ENCODE peak calls at places on chromosomes 12 and 14, in seven cellular contexts. Y is IMR-90, D is neuronal stem cell, Z is mesenchymal stem cell, P is H9, W is H1, M is trophoblast cell. Q is an unnamed sample. For H3K4me1, the result is how much of the 10 kb centered on the place peaks cover.

GRCh38 chr12:98870521-98870920 is 225.4 kb downstream of the APAF1 start:
- DNase-seq in W (no peak), Z (no peak), M (no peak), Y (no peak), D (peak), P (no peak), Q (peak)

GRCh38 chr12:42238240-42239140 is at the start of gene YAF2:
- DNase-seq in D (peak), W (peak), M (peak), P (peak), Z (peak), Y (peak), Q (peak)

GRCh38 chr14:102493585-102493984 is 16.0 kb downstream of the ANKRD9 start:
- DNase-seq in M (no peak), Z (no peak), D (no peak), P (peak), Y (no peak), W (no peak), Q (no peak)

GRCh38 chr12:14828896-14829295 is 14.4 kb downstream of the ART4 start:
- DNase-seq in Y (peak), P (peak), D (no peak), W (no peak), Z (peak), M (no peak), Q (no peak)

GRCh38 chr14:65792208-65792905 is 379.8 kb downstream of the FUT8 start:
- DNase-seq in P (no peak), Y (peak), W (no peak), Z (no peak), D (no peak), M (peak), Q (peak)

GRCh38 chr12:68180792-68181744 is 21.5 kb upstream of the IFNG start:
- DNase-seq in Z (no peak), Y (no peak), P (no peak), D (no peak), M (no peak), W (no peak), Q (no peak)

GRCh38 chr12:104863549-104863948 is 94.5 kb downstream of the SLC41A2 start:
- DNase-seq in M (no peak), Z (no peak), W (no peak), D (no peak), P (no peak), Y (peak), Q (no peak)

GRCh38 chr12:102702447-102703114 is 214.5 kb downstream of the PAH start:
- DNase-seq in D (peak), P (peak), Y (peak), W (peak), Z (peak), M (peak), Q (peak)

GRCh38 chr14:95545769-95546168 is 10.9 kb downstream of the GLRX5 start:
- DNase-seq in D (no peak), Z (peak), P (no peak), W (no peak), M (no peak), Y (peak), Q (peak)

GRCh38 chr12:51678086-51678724 is 87.2 kb downstream of the SCN8A start:
- DNase-seq in D (no peak), W (no peak), Y (peak), M (peak), P (peak), Z (peak), Q (peak)

GRCh38 chr12:120249875-120250795 is 15.4 kb downstream of the PXN start:
- DNase-seq in M (no peak), Z (peak), W (no peak), D (no peak), P (peak), Y (no peak), Q (no peak)

GRCh38 chr12:116520801-116521471 is 38.2 kb upstream of the MAP1LC3B2 start:
- DNase-seq in D (no peak), Z (peak), Y (peak), W (no peak), M (peak), P (no peak), Q (peak)

GRCh38 chr14:69812725-69813124 is 15.7 kb upstream of the SLC10A1 start:
- DNase-seq in M (peak), Y (no peak), P (no peak), Z (no peak), W (no peak), D (no peak), Q (no peak)

DNA sequence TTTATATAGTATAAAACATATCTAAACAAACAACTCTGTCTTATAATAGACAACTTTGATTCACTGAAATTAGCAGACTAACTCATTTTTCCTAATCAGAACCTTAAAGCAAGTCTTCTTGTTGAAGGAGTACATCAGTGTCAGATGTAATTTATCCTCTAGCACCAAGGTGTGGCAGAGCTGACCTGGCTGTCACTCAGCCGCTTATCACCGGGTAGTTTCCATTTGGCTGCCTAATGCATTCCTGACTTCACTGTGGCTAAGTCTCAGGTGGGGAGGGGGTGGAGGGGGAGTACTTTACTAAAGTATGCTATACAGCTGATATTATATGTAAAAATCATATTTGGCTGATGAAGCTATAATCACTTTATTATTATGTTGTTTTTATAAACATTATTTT is 339.9 kb upstream of the RGS6 start:
- DNase-seq in D (no peak), P (no peak), M (no peak), Z (no peak), W (no peak), Y (no peak), Q (peak)
- H3K4me1 ChIP-seq in D (under half), P (under half), M (under half), Z (under half), W (under half), Y (under half), Q (under half)

GRCh38 chr14:55028066-55028465 is 1.0 kb downstream of the SOCS4 start:
- DNase-seq in M (no peak), D (no peak), P (no peak), Z (peak), Y (peak), W (no peak), Q (no peak)
- H2BK120ac ChIP-seq in M (no peak), D (no peak), P (no peak), Z (no peak), Y (no peak), W (no peak), Q (no peak)

GRCh38 chr14:50524731-50525510 is 7.4 kb downstream of the MAP4K5 start:
- DNase-seq in P (no peak), Z (no peak), M (no peak), W (no peak), D (no peak), Y (no peak), Q (no peak)
- H3K4me1 ChIP-seq in P (under half), Z (under half), M (under half), W (under half), D (under half), Y (under half), Q (under half)

DNA sequence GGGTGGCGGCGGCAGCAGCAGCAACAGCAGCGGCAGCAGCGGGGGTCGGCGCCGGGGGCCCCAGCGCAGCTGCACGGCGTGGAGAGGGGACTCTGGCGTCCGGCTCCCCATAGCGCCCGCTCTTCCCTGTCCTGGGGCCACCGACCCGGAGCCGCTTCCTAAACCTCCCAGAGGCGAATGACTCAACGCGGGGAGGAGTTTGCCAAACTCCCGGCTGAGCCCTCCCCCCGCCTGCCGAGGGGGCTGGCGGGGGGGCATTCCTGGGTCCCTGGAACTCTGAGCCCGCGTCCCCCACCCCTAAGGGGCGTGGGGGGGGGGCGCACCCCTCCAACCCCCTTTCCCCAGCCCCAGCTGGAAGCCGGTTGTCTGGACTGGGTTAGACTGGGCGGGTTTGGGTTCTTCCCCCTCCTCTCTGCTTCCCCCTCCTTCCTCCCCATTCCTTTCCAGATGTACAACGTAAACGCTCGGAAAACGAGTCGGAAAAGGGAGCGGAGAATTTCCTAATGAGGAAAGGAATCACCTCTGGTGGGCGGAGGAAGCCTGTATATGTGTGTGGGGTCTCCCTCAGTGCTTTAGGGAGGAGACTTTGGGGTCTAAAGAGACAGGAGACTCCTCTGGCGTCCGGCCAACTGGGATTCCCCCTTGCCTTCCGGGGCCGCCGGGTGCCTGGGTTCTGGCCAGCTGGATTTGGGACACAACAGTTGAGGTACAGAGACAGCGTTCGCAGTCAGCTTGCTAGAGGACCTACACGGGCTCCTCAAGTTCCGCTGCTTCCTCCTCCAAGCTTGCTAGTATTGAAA is at the start of gene ITGA5:
- DNase-seq in P (peak), Z (peak), D (peak), W (peak), Y (peak), M (peak), Q (peak)
- H2BK120ac ChIP-seq in P (peak), Z (peak), D (peak), W (peak), Y (peak), M (peak), Q (peak)

GRCh38 chr12:1662761-1663439 is 28.0 kb upstream of the ADIPOR2 start:
- DNase-seq in Y (no peak), W (peak), M (peak), P (peak), D (peak), Z (peak), Q (peak)
- H3K4me1 ChIP-seq in Y (under half), W (under half), M (under half), P (under half), D (under half), Z (under half), Q (under half)

GRCh38 chr12:18165889-18166288 is 75.9 kb upstream of the RERGL start:
- DNase-seq in Y (no peak), P (no peak), W (no peak), D (no peak), Z (no peak), M (no peak), Q (no peak)
- H2BK120ac ChIP-seq in Y (no peak), P (no peak), W (no peak), D (no peak), Z (no peak), M (no peak), Q (no peak)

DNA sequence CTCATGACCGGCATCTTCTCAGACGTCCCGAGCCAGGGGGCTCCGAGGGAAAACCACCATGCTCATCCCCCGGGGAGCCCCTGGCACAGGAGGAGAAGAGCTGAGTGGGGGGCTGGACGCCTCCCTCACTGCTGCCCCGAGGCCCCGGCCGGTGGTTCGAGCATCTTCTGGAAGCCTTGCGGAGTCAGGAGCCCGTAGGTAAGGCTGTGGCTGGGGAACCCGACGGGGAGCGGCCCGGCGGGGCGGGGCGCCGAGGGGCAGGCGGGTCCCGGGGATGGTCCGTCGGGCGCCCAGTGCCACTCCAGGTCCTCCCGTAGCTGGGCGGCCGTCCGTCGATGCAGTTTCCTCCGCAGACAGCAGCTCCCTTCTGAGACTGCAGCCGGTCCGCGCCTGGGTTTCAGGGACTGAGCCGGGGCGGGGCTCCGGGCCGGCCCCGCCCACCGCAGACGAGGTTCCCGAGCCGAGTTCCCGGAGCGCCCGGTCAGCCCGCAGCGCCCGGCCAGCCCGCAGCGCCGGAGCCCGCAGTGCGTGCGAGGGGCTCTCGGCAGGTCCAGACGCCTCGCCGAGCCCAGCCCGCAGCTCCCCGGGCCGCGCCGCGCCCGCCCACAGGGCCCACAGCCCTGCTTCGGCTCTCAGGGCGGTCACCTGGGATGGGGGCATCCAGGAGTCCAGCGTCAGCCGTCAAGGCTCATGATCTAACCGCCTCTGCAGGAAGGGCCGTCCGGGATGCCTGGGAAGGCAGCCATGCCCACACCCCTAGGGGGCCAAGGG is at the start of gene PGF:
- DNase-seq in W (peak), M (peak), D (peak), Y (no peak), Z (peak), P (peak), Q (peak)
- H3K4me1 ChIP-seq in W (under half), M (under half), D (under half), Y (under half), Z (under half), P (under half), Q (under half)

GRCh38 chr12:106088246-106089200 is 50.2 kb downstream of the NUAK1 start:
- DNase-seq in P (no peak), M (no peak), W (no peak), D (no peak), Y (no peak), Z (no peak), Q (no peak)
- H2BK120ac ChIP-seq in P (no peak), M (no peak), W (no peak), D (no peak), Y (no peak), Z (no peak), Q (no peak)

GRCh38 chr12:110548678-110549077 is 34.4 kb downstream of the PPTC7 start:
- DNase-seq in Z (peak), M (no peak), Y (peak), W (no peak), D (no peak), P (no peak), Q (no peak)

GRCh38 chr12:110547090-110547489 is 36.0 kb downstream of the PPTC7 start:
- DNase-seq in D (no peak), M (no peak), W (no peak), P (no peak), Z (peak), Y (no peak), Q (no peak)

GRCh38 chr12:110545812-110546211 is 37.3 kb downstream of the PPTC7 start:
- DNase-seq in M (no peak), Y (peak), W (no peak), P (no peak), Z (no peak), D (no peak), Q (no peak)

GRCh38 chr12:110543965-110544364 is 39.2 kb downstream of the PPTC7 start:
- DNase-seq in P (no peak), W (no peak), Z (no peak), D (no peak), Y (no peak), M (no peak), Q (no peak)

DNA sequence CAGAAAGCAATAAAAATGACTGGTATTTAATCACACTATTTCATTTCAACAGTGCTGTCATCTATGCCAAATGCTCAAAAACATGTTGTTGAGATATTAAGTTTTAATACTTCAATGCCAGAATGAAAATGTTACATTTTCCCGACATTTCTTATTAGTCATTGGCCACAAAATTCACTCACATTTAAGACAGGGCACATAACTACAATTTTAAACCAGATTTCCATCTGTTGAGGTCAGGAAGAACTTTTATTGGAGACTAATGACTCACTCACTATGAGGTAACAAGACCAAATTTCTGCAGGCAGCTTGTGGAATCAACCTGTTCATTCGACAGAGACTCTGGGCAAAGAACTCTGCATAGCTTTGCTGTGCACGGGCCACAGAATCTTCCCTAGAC is 36.8 kb downstream of the PPTC7 start:
- DNase-seq in P (no peak), Z (peak), M (peak), D (no peak), W (no peak), Y (peak), Q (no peak)
- H3K4me1 ChIP-seq in P (under half), Z (under half), M (under half), D (under half), W (under half), Y (under half), Q (under half)

Q was measured in mesendoderm.